ENCODE peak calls at places on chromosomes 13 and 19, in seven cellular contexts. J is germinal center; Z is pancreas; T is hepatocyte; W is AG04450; B is cardiac muscle cell; Q is activated gamma-delta T cell treated with anti-CD3 and anti-CD28 coated beads, Interleukin-2, amount 50 U/mL, for 16 hours. P is an unnamed sample.

GRCh38 chr13:42066542-42066941 is 18.1 kb downstream of the DGKH start:
- DNase-seq in T (no peak), Z (no peak), Q (no peak), W (peak), J (no peak), B (no peak), P (no peak)

GRCh38 chr13:64767054-64767453 is 2463.1 kb downstream of the PCDH9 start:
- DNase-seq in B (no peak), Q (no peak), Z (no peak), T (no peak), J (no peak), W (no peak), P (no peak)

GRCh38 chr13:50299546-50300249 is 284.5 kb downstream of the KCNRG start:
- DNase-seq in T (no peak), B (no peak), J (no peak), W (no peak), Z (no peak), Q (no peak), P (no peak)

GRCh38 chr13:83532809-83533208 is 349.5 kb downstream of the SLITRK1 start:
- DNase-seq in T (no peak), Z (no peak), B (no peak), J (no peak), Q (no peak), W (no peak), P (no peak)

GRCh38 chr19:48244289-48244688 is 11.4 kb downstream of the CARD8 start:
- DNase-seq in W (no peak), Z (no peak), B (no peak), J (no peak), Q (peak), T (no peak), P (no peak)

GRCh38 chr19:52070496-52070895 is 21.9 kb upstream of the ZNF432 start:
- DNase-seq in B (no peak), Q (no peak), J (no peak), W (no peak), T (no peak), Z (no peak), P (no peak)

GRCh38 chr13:87810391-87810801 is 139.2 kb downstream of the SLITRK5 start:
- DNase-seq in J (no peak), B (peak), Z (no peak), W (no peak), Q (no peak), T (peak), P (no peak)

GRCh38 chr19:40588926-40589569 is 12.1 kb upstream of the LTBP4 start:
- DNase-seq in Z (no peak), J (no peak), B (no peak), T (no peak), Q (no peak), W (no peak), P (no peak)

GRCh38 chr13:32309812-32310706 is 5.1 kb downstream of the ZAR1L start:
- DNase-seq in B (peak), Z (no peak), T (peak), W (peak), Q (no peak), J (peak), P (peak)

GRCh38 chr19:43315851-43316250 is 37.6 kb upstream of the CD177 start:
- DNase-seq in Z (no peak), Q (no peak), T (peak), J (no peak), W (no peak), B (no peak), P (no peak)

GRCh38 chr19:13633109-13633508 is 126.8 kb upstream of the CACNA1A start:
- DNase-seq in Z (no peak), J (no peak), B (peak), T (peak), W (peak), Q (no peak), P (peak)

GRCh38 chr19:56866563-56866962 is 26.0 kb upstream of the PEG3 start:
- DNase-seq in T (no peak), J (no peak), Z (no peak), B (no peak), Q (no peak), W (no peak), P (no peak)

GRCh38 chr19:3201911-3202310 is 16.2 kb downstream of the NCLN start:
- DNase-seq in Z (no peak), Q (no peak), T (no peak), B (no peak), J (no peak), W (no peak), P (no peak)

GRCh38 chr19:16377521-16377920 is 52.9 kb downstream of the KLF2 start:
- DNase-seq in Z (no peak), W (no peak), Q (no peak), J (no peak), B (no peak), T (no peak), P (no peak)

GRCh38 chr13:101115762-101116161 is 300.5 kb downstream of the NALCN start:
- DNase-seq in B (no peak), J (no peak), Q (no peak), W (no peak), T (peak), Z (no peak), P (no peak)

GRCh38 chr13:112821340-112822055 is 131.7 kb downstream of the ATP11A start:
- DNase-seq in B (no peak), Q (no peak), J (no peak), W (no peak), Z (no peak), T (no peak), P (no peak)

GRCh38 chr19:16588824-16589577 is 16.8 kb upstream of the SLC35E1 start:
- DNase-seq in J (no peak), Z (no peak), Q (no peak), T (no peak), W (no peak), B (no peak), P (no peak)

GRCh38 chr13:98429977-98430785 is 146.7 kb downstream of the STK24 start:
- DNase-seq in Q (no peak), B (no peak), W (no peak), T (no peak), Z (no peak), J (no peak), P (peak)

GRCh38 chr13:43573787-43574562 is 212.8 kb downstream of the ENOX1 start:
- DNase-seq in Q (no peak), B (no peak), W (no peak), J (no peak), Z (no peak), T (no peak), P (no peak)

GRCh38 chr13:74135306-74136088 is 1.3 kb upstream of the KLF12 start:
- DNase-seq in W (no peak), Q (peak), J (peak), Z (peak), B (peak), T (peak), P (peak)

GRCh38 chr13:37072024-37072423 is 12.5 kb upstream of the SUPT20H start:
- DNase-seq in J (no peak), T (no peak), Q (no peak), W (no peak), Z (no peak), B (no peak), P (no peak)

GRCh38 chr19:40165362-40165937 is 25.8 kb upstream of the MAP3K10 start:
- DNase-seq in Z (no peak), Q (peak), W (no peak), B (peak), T (peak), J (peak), P (peak)

GRCh38 chr19:44758596-44758995 is 10.1 kb downstream of the BCL3 start:
- DNase-seq in T (peak), Q (no peak), B (peak), W (no peak), Z (peak), J (no peak), P (peak)

GRCh38 chr19:2041686-2042484 is 9.2 kb downstream of the MKNK2 start:
- DNase-seq in B (peak), Q (peak), J (peak), W (no peak), Z (peak), T (peak), P (peak)

GRCh38 chr13:48241651-48242050 is 8.6 kb downstream of the ITM2B start:
- DNase-seq in W (no peak), B (no peak), T (no peak), J (no peak), Q (no peak), Z (no peak), P (no peak)

GRCh38 chr13:52749446-52749845 is 9.8 kb upstream of the CNMD start:
- DNase-seq in Z (no peak), W (no peak), J (no peak), T (no peak), B (no peak), Q (no peak), P (no peak)

GRCh38 chr19:47729468-47729798 is 15.9 kb upstream of the NOP53 start:
- DNase-seq in Q (no peak), W (no peak), B (no peak), Z (peak), J (no peak), T (peak), P (peak)

GRCh38 chr19:3176715-3177501 is 1.7 kb upstream of the S1PR4 start:
- DNase-seq in W (no peak), T (peak), Q (peak), B (no peak), J (no peak), Z (no peak), P (peak)

GRCh38 chr19:2036424-2036823 is 14.6 kb downstream of the MKNK2 start:
- DNase-seq in J (no peak), Q (no peak), W (no peak), B (no peak), Z (no peak), T (no peak), P (no peak)

GRCh38 chr19:49862411-49863253 is 4.7 kb downstream of the PNKP start:
- DNase-seq in T (no peak), Z (peak), B (peak), W (no peak), J (no peak), Q (no peak), P (peak)

GRCh38 chr13:76836311-76836710 is 49.9 kb downstream of the KCTD12 start:
- DNase-seq in W (no peak), T (no peak), Z (no peak), Q (no peak), J (no peak), B (no peak), P (no peak)

GRCh38 chr13:60990032-60990733 is 425.5 kb downstream of the PCDH20 start:
- DNase-seq in J (no peak), B (no peak), T (no peak), Q (no peak), Z (no peak), W (no peak), P (peak)

GRCh38 chr19:2497186-2497585 is 21.3 kb downstream of the GADD45B start:
- DNase-seq in J (no peak), B (no peak), Z (no peak), T (no peak), Q (no peak), W (no peak), P (no peak)

P was measured in DMS53.